ENCODE peak calls at places on chromosome 3, in five cellular contexts. H is fibroblast of lung, F is lung, B is foreskin keratinocyte, L is aorta. P is an unnamed sample. For H3K4me1, the result is how much of the 10 kb centered on the place peaks cover.

GRCh38 chr3:143070977-143071551 is 48.5 kb upstream of the CHST2 start:
- DNase-seq in H (peak), F (no peak), B (peak), L (no peak), P (no peak)

GRCh38 chr3:103866113-103866512 is 1431.3 kb downstream of the ZPLD1 start:
- DNase-seq in H (no peak), F (no peak), B (no peak), L (no peak), P (no peak)

GRCh38 chr3:185399629-185400339 is 36.8 kb downstream of the MAP3K13 start:
- DNase-seq in H (no peak), F (no peak), B (no peak), L (no peak), P (no peak)

GRCh38 chr3:62622553-62623174 is 249.3 kb upstream of the FEZF2 start:
- DNase-seq in H (peak), F (no peak), B (no peak), L (no peak), P (no peak)

GRCh38 chr3:134625462-134625861 is 25.4 kb downstream of the KY start:
- DNase-seq in H (no peak), F (no peak), B (no peak), L (no peak), P (no peak)

GRCh38 chr3:125141596-125142417 is 70.7 kb downstream of the SLC12A8 start:
- DNase-seq in H (peak), F (peak), B (no peak), L (peak), P (peak)

GRCh38 chr3:4314688-4315087 is 11.5 kb downstream of the SETMAR start:
- DNase-seq in H (peak), F (no peak), B (no peak), L (no peak), P (no peak)

GRCh38 chr3:125055165-125055912 is 458 bp downstream of the HEG1 start:
- DNase-seq in H (no peak), F (no peak), B (no peak), L (peak), P (peak)

GRCh38 chr3:177624523-177625495 is 427.5 kb upstream of the TBL1XR1 start:
- DNase-seq in H (no peak), F (no peak), B (no peak), L (no peak), P (no peak)

GRCh38 chr3:101862453-101863165 is 13.3 kb downstream of the NFKBIZ start:
- DNase-seq in H (no peak), F (no peak), B (no peak), L (no peak), P (no peak)
- H3K4me1 ChIP-seq in H (under half), F (under half), B (under half), L (under half), P (under half)

GRCh38 chr3:190192807-190193206 is 72.1 kb upstream of the P3H2 start:
- DNase-seq in H (no peak), F (no peak), B (no peak), L (no peak), P (no peak)
- H3K4me1 ChIP-seq in H (under half), F (under half), B (under half), L (under half), P (under half)

DNA sequence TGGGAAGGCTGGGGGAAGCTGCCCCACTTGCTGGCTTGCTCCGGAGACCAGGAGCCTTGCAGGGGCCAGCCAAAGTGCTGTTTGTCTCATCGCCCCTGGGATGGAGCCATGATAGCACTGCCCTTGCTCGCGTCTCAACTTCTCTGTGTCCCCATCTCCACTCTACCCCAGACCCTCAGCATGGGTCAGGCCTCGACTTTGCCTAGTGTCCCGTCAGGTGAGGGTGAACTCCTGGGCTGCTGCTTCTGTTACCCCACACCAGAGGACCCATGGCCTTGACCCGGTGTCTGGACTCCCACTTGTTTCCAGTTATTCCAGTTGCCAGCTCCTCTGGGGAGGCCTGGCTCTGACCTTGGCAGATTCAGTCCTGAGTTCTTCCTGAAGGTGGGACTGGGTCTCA is 36.5 kb upstream of the DUSP7 start:
- DNase-seq in H (no peak), F (no peak), B (no peak), L (peak), P (peak)
- H3K4me1 ChIP-seq in H (under half), F (under half), B (under half), L (under half), P (under half)

GRCh38 chr3:59446775-59447465 is 397.1 kb upstream of the CFAP20DC start:
- DNase-seq in H (no peak), F (no peak), B (no peak), L (no peak), P (no peak)
- H3K4me1 ChIP-seq in H (under half), F (under half), B (under half), L (under half), P (under half)

P was measured in spleen.